ENCODE peak calls at places on chromosome 5, in seven cellular contexts. M is fibroblast of lung, R is hepatocyte, H is GM12865, W is epithelial cell of esophagus, K is uterus, C is DND-41. V is an unnamed sample.

GRCh38 chr5:172834570-172835245 is 657 bp downstream of the ERGIC1 start:
- DNase-seq in K (no peak), H (no peak), R (peak), W (no peak), M (no peak), C (peak), V (no peak)

GRCh38 chr5:140868721-140869554 is at the start of gene PCDHA11:
- DNase-seq in W (peak), M (no peak), R (no peak), H (no peak), C (no peak), K (no peak), V (no peak)

GRCh38 chr5:113226337-113226736 is 208.5 kb downstream of the TSSK1B start:
- DNase-seq in K (no peak), W (no peak), R (no peak), C (no peak), H (no peak), M (no peak), V (no peak)

GRCh38 chr5:126384985-126385384 is 38.2 kb upstream of the GRAMD2B start:
- DNase-seq in M (peak), C (no peak), K (no peak), R (no peak), H (no peak), W (peak), V (peak)

GRCh38 chr5:62064993-62065392 is 241.0 kb upstream of the KIF2A start:
- DNase-seq in K (no peak), W (peak), M (no peak), H (no peak), C (no peak), R (no peak), V (no peak)

GRCh38 chr5:172820046-172820767 is 13.8 kb upstream of the ERGIC1 start:
- DNase-seq in R (no peak), K (peak), C (no peak), H (no peak), W (peak), M (peak), V (no peak)

GRCh38 chr5:10489810-10490426 is 48.2 kb downstream of the ROPN1L start:
- DNase-seq in K (no peak), M (peak), R (no peak), W (no peak), C (no peak), H (peak), V (no peak)

GRCh38 chr5:77743181-77743580 is 33.0 kb downstream of the TBCA start:
- DNase-seq in M (peak), H (no peak), R (no peak), C (no peak), W (no peak), K (no peak), V (no peak)

GRCh38 chr5:181028032-181028819 is 11.8 kb upstream of the BTNL9 start:
- DNase-seq in K (no peak), W (no peak), H (no peak), C (no peak), R (peak), M (no peak), V (no peak)

GRCh38 chr5:26883375-26883774 is 155.0 kb downstream of the CDH9 start:
- DNase-seq in R (no peak), W (no peak), H (no peak), M (no peak), K (no peak), C (no peak), V (no peak)

GRCh38 chr5:55324006-55324405 is 16.2 kb downstream of the MTREX start:
- DNase-seq in R (no peak), W (no peak), C (no peak), K (no peak), H (no peak), M (no peak), V (no peak)

GRCh38 chr5:56085205-56085604 is 90.4 kb upstream of the IL6ST start:
- DNase-seq in W (no peak), K (no peak), C (no peak), R (no peak), M (peak), H (no peak), V (no peak)

GRCh38 chr5:139268364-139269202 is 25.0 kb upstream of the MATR3 start:
- DNase-seq in W (no peak), M (no peak), R (no peak), H (peak), C (no peak), K (no peak), V (no peak)

GRCh38 chr5:171874210-171874609 is 88.6 kb downstream of the SMIM23 start:
- DNase-seq in H (no peak), M (peak), C (no peak), R (no peak), W (no peak), K (no peak), V (peak)

GRCh38 chr5:33563983-33564908 is 123.5 kb downstream of the TARS1 start:
- DNase-seq in H (no peak), C (no peak), R (no peak), W (no peak), M (no peak), K (no peak), V (no peak)

GRCh38 chr5:95883185-95884020 is 60.9 kb upstream of the GLRX start:
- DNase-seq in C (no peak), W (peak), H (peak), M (no peak), K (no peak), R (no peak), V (no peak)

GRCh38 chr5:88883566-88884434 is 816 bp upstream of the MEF2C start:
- DNase-seq in C (no peak), H (peak), M (peak), R (peak), K (peak), W (peak), V (peak)

GRCh38 chr5:51326844-51327243 is 56.4 kb upstream of the ISL1 start:
- DNase-seq in H (no peak), M (no peak), K (no peak), R (no peak), W (peak), C (no peak), V (no peak)

GRCh38 chr5:60550311-60550710 is 149.7 kb downstream of the DEPDC1B start:
- DNase-seq in H (no peak), M (no peak), W (no peak), R (no peak), K (no peak), C (no peak), V (no peak)

GRCh38 chr5:59517926-59518585 is 375.5 kb downstream of the PDE4D start:
- DNase-seq in H (no peak), C (no peak), W (peak), M (peak), R (no peak), K (no peak), V (peak)

GRCh38 chr5:103218164-103218563 is 40.4 kb upstream of the MACIR start:
- DNase-seq in W (peak), K (no peak), C (no peak), M (peak), H (no peak), R (peak), V (no peak)

GRCh38 chr5:172712610-172713009 is 58.4 kb downstream of the DUSP1 start:
- DNase-seq in H (no peak), M (no peak), W (no peak), C (no peak), K (no peak), R (no peak), V (no peak)

GRCh38 chr5:139232161-139232724 is 34.1 kb upstream of the SIL1 start:
- DNase-seq in C (peak), H (peak), M (no peak), K (no peak), W (peak), R (peak), V (no peak)

GRCh38 chr5:133930061-133930823 is 38.2 kb downstream of the C5orf15 start:
- DNase-seq in R (no peak), H (peak), C (no peak), M (peak), W (no peak), K (no peak), V (peak)

GRCh38 chr5:139470821-139471300 is at the start of gene SMIM33:
- DNase-seq in W (no peak), R (no peak), M (no peak), H (no peak), C (peak), K (no peak), V (no peak)

GRCh38 chr5:81021486-81021885 is 61.3 kb downstream of the RASGRF2 start:
- DNase-seq in H (no peak), K (no peak), M (peak), W (no peak), C (no peak), R (no peak), V (no peak)

GRCh38 chr5:98779264-98779877 is 5.9 kb downstream of the RGMB start:
- DNase-seq in M (no peak), H (no peak), R (no peak), K (no peak), C (no peak), W (no peak), V (no peak)

GRCh38 chr5:167657016-167657415 is 634.4 kb upstream of the WWC1 start:
- DNase-seq in K (no peak), H (no peak), C (no peak), W (no peak), M (no peak), R (no peak), V (no peak)

GRCh38 chr5:176606875-176607274 is 3.1 kb downstream of the GPRIN1 start:
- DNase-seq in W (no peak), C (no peak), K (no peak), M (no peak), R (no peak), H (no peak), V (no peak)

GRCh38 chr5:36530249-36530648 is 76.2 kb upstream of the SLC1A3 start:
- DNase-seq in R (no peak), C (no peak), W (no peak), M (no peak), K (no peak), H (no peak), V (no peak)

GRCh38 chr5:56950626-56951130 is 1.2 kb downstream of the MIER3 start:
- DNase-seq in R (peak), C (peak), K (peak), W (peak), H (peak), M (peak), V (peak)

GRCh38 chr5:175202461-175203065 is 241.4 kb downstream of the DRD1 start:
- DNase-seq in M (peak), W (peak), K (no peak), C (no peak), H (no peak), R (peak), V (no peak)

GRCh38 chr5:99061711-99062110 is 132.9 kb upstream of the CHD1 start:
- DNase-seq in W (peak), H (no peak), C (no peak), R (no peak), M (peak), K (no peak), V (no peak)

GRCh38 chr5:159825551-159826051 is 90.7 kb upstream of the ADRA1B start:
- DNase-seq in H (peak), M (peak), R (no peak), C (no peak), K (no peak), W (peak), V (no peak)

GRCh38 chr5:151181818-151182217 is 24.2 kb upstream of the ANXA6 start:
- DNase-seq in K (no peak), R (no peak), H (no peak), M (no peak), W (no peak), C (no peak), V (no peak)

GRCh38 chr5:95057610-95058009 is 227.3 kb downstream of the MCTP1 start:
- DNase-seq in M (no peak), K (no peak), H (no peak), W (no peak), R (no peak), C (no peak), V (no peak)

GRCh38 chr5:67648201-67648671 is 451.6 kb upstream of the CD180 start:
- DNase-seq in H (no peak), M (peak), W (no peak), C (no peak), R (peak), K (peak), V (peak)

GRCh38 chr5:61184708-61185107 is 22.4 kb upstream of the SMIM15 start:
- DNase-seq in W (no peak), M (peak), R (no peak), H (no peak), C (no peak), K (no peak), V (no peak)

GRCh38 chr5:133953568-133954145 is 14.8 kb downstream of the C5orf15 start:
- DNase-seq in M (no peak), H (no peak), K (no peak), R (no peak), C (no peak), W (no peak), V (no peak)

DNA sequence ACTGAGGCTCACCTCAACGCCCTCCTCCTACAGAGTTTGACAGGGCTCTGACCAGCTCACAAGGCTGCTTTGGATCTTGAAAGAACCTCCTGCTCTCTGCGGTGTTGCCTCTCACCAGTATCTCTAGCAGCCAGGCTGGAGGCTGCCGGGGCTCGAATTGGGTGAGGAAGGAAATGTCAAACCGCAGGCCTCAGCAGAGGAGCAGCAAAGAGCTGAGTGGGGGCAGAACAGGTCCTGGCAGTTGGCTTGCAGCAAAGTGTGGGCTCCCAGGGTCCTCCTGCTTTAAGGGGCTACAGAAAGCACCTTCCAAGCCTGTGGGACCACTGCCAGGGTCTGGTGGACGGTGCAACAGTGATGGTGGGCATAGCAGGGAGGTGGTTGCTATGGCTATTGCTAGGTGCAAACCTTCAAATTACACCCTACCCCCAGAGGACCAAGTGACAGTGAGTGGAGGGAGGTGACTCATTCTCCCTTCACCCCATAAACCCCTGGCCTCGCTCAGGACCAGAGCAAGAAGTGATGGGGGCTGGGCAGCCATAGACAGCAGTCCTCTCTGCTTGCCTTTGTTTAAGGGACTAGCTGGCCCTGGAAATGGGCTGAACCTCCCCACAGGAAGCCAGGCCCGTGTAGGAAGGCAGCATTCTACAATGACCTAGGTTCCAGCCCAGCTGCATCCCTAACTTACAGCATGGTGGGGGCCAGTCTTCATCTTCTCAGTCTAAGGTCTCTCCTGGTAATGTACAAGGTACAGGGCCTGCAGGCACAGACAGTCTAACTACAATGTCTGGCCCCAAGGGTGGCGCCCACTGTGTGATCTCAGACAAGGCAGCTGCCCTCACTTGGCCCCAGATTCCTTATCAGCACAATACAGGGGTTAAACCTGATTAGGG is 18.7 kb downstream of the LCP2 start:
- DNase-seq in K (no peak), H (peak), M (no peak), R (no peak), W (no peak), C (peak), V (no peak)
- H3K4me3 ChIP-seq in K (no peak), H (no peak), M (no peak), R (no peak), W (no peak), C (peak), V (no peak)

GRCh38 chr5:28344803-28345433 is 1306.5 kb upstream of the CDH9 start:
- DNase-seq in H (peak), C (no peak), M (no peak), R (peak), K (no peak), W (peak), V (no peak)

GRCh38 chr5:28346696-28347095 is 1308.3 kb upstream of the CDH9 start:
- DNase-seq in H (no peak), M (no peak), W (no peak), R (no peak), C (no peak), K (no peak), V (no peak)
- H3K4me3 ChIP-seq in H (no peak), M (no peak), W (no peak), R (no peak), C (no peak), K (no peak), V (no peak)

DNA sequence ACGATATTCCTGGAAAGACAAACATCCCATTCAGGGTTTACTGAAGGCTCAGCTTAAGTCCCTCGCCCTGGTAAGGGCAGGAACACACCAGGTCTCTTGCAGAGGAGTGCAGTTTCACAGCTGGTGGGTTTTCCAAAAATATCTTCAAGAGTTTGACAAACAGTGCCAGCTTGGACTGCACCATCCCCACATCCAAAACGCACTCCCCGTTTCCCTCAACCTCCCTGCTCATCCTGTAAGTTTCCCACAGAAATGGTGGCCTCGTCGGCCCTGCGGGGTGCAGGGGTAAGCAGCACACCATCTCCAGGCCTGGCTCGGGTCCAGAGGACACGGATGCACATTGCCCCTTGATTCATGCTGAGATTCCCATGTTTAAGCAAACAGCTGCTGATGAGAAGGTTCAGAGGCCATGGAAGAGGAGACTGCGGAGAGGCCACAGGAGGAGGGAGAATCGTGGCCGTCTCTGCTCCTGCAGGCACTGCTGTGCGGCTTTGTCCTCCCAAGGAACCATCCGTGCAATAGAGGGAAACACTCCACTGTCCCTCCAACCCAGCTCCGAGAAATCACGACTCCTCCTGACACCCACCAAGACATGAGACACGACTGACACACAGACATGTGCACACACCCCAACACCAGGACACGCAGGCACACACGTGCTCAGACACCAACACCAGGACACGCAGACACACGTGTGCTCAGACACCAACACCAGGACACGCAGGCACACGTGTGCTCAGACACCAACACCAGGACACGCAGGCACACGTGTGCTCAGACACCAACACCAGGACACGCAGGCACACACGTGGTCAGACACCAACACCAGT is 24.0 kb upstream of the SLC12A7 start:
- DNase-seq in H (no peak), M (no peak), C (no peak), K (no peak), R (no peak), W (no peak), V (no peak)
- H3K4me3 ChIP-seq in H (no peak), M (no peak), C (no peak), K (no peak), R (no peak), W (no peak), V (no peak)

DNA sequence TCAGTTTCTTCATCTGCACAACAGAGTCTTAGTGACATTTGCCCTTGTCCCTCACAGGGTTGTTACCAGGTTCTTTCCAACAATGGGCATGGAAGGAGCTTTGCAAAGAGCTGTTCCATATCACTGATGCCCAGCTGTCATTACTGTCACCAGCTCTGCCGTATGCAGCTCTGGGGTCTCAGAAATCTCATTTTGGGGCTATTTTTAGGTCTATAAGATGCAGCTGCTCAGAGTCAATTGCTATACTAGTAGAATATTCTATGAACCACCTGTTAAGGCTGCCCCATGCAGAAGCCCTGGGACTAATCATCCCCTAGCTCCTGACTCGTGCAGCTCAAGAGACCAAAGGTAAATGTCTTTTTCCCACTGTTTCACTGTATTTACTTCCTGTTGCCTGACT is 105.1 kb upstream of the TNPO1 start:
- DNase-seq in K (no peak), M (no peak), C (no peak), H (no peak), W (no peak), R (no peak), V (no peak)
- H3K4me3 ChIP-seq in K (no peak), M (no peak), C (no peak), H (no peak), W (no peak), R (no peak), V (no peak)

DNA sequence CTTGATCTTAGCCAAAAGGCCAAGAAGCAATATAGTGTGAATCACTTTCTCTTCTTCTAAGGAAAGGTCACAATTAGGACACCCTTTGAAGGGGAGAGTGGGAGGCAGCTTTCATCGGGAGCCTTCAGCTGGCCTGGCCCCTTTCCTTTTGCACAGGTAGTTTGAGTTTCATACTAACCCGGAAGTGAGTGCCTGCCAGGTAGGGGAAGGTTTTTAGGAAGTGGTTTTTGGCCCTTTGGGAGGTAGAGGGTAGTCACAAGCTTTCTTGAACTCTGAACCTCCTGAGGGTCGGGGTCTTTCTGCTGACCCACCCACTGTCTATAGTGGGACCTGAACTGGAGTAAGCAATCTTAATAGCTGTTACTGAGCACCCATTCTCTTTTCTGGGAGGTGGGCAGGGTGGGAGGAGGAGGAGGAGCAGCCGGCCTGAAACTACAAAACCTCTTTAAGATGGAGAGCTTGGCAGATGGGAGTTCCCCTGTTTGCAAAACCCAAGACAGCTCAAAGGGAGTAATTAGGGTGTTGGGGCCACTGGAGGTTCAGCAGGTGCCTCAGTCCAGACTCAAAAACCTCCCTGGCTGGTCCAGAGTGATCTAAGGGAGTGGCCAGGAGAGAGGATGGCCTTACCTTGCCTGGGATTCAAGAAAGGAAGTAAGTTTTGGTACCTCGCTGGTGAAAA is 6.0 kb downstream of the LARP1 start:
- DNase-seq in R (no peak), M (no peak), K (no peak), H (peak), W (no peak), C (no peak), V (no peak)
- H3K4me3 ChIP-seq in R (no peak), M (no peak), K (no peak), H (peak), W (no peak), C (no peak), V (no peak)

V was measured in skeletal muscle cell.